ENCODE peak calls at places on chromosomes 7 and 10, in eight cellular contexts. One of them, this sample, is unnamed.
A peak's percentile ranks its signal among the peaks of the same experiment; 100 is the strongest.

GRCh38 chr7:79593819-79594218 is 140.4 kb upstream of the MAGI2 start:
- DNase-seq in tibial artery: no peak
- DNase-seq in endothelial cell: no peak
- DNase-seq in endothelial cell of umbilical vein: peak; percentile 73
- DNase-seq in GM06990: no peak
- DNase-seq in PC-3: peak; percentile 27
- DNase-seq in psoas muscle: no peak
- DNase-seq in cardiac fibroblast: peak; percentile 6
- DNase-seq in this sample: no peak

GRCh38 chr10:69647819-69648218 is 17.8 kb downstream of the FAM241B start:
- DNase-seq in tibial artery: no peak
- DNase-seq in endothelial cell of umbilical vein: no peak
- DNase-seq in GM06990: no peak
- DNase-seq in psoas muscle: peak; percentile 12
- DNase-seq in PC-3: no peak
- DNase-seq in cardiac fibroblast: no peak
- DNase-seq in endothelial cell: no peak
- DNase-seq in this sample: no peak

GRCh38 chr10:115335366-115335765 is 242.2 kb downstream of the ATRNL1 start:
- DNase-seq in cardiac fibroblast: no peak
- DNase-seq in tibial artery: no peak
- DNase-seq in endothelial cell of umbilical vein: no peak
- DNase-seq in PC-3: no peak
- DNase-seq in psoas muscle: no peak
- DNase-seq in GM06990: no peak
- DNase-seq in endothelial cell: no peak
- DNase-seq in this sample: no peak

GRCh38 chr10:121754667-121755066 is 156.4 kb upstream of the FGFR2 start:
- DNase-seq in GM06990: no peak
- DNase-seq in cardiac fibroblast: no peak
- DNase-seq in endothelial cell: no peak
- DNase-seq in tibial artery: no peak
- DNase-seq in PC-3: no peak
- DNase-seq in endothelial cell of umbilical vein: no peak
- DNase-seq in psoas muscle: no peak
- DNase-seq in this sample: no peak

GRCh38 chr7:91553410-91553895 is 289.2 kb downstream of the FZD1 start:
- DNase-seq in PC-3: no peak
- DNase-seq in psoas muscle: no peak
- DNase-seq in endothelial cell of umbilical vein: no peak
- DNase-seq in endothelial cell: no peak
- DNase-seq in GM06990: no peak
- DNase-seq in tibial artery: no peak
- DNase-seq in cardiac fibroblast: no peak
- DNase-seq in this sample: no peak

GRCh38 chr7:127585044-127585953 is at the start of gene GCC1:
- DNase-seq in GM06990: peak; percentile 93
- DNase-seq in tibial artery: peak; percentile 96
- DNase-seq in cardiac fibroblast: peak; percentile 91
- DNase-seq in psoas muscle: peak; percentile 96
- DNase-seq in endothelial cell of umbilical vein: peak; percentile 94
- DNase-seq in PC-3: peak; percentile 90
- DNase-seq in endothelial cell: peak; percentile 96
- DNase-seq in this sample: peak; percentile 95

GRCh38 chr10:5199398-5199797 is 2.8 kb downstream of the AKR1C4 start:
- DNase-seq in endothelial cell: peak; percentile 4
- DNase-seq in GM06990: no peak
- DNase-seq in cardiac fibroblast: no peak
- DNase-seq in tibial artery: no peak
- DNase-seq in psoas muscle: no peak
- DNase-seq in endothelial cell of umbilical vein: no peak
- DNase-seq in PC-3: no peak
- DNase-seq in this sample: no peak

GRCh38 chr7:70042533-70042932 is 444.3 kb downstream of the AUTS2 start:
- DNase-seq in endothelial cell of umbilical vein: no peak
- DNase-seq in cardiac fibroblast: peak; percentile 31
- DNase-seq in tibial artery: no peak
- DNase-seq in PC-3: no peak
- DNase-seq in psoas muscle: no peak
- DNase-seq in endothelial cell: no peak
- DNase-seq in GM06990: no peak
- DNase-seq in this sample: no peak

GRCh38 chr7:35185908-35186731 is 67.8 kb downstream of the TBX20 start:
- DNase-seq in endothelial cell of umbilical vein: peak; percentile 24
- DNase-seq in cardiac fibroblast: peak; percentile 76
- DNase-seq in GM06990: no peak
- DNase-seq in tibial artery: peak; percentile 52
- DNase-seq in psoas muscle: peak; percentile 51
- DNase-seq in endothelial cell: peak; percentile 51
- DNase-seq in PC-3: no peak
- DNase-seq in this sample: peak; percentile 68

GRCh38 chr7:142348100-142348499 is 90.2 kb upstream of the PRSS58 start:
- DNase-seq in GM06990: no peak
- DNase-seq in psoas muscle: no peak
- DNase-seq in cardiac fibroblast: no peak
- DNase-seq in endothelial cell: no peak
- DNase-seq in PC-3: no peak
- DNase-seq in tibial artery: no peak
- DNase-seq in endothelial cell of umbilical vein: no peak
- DNase-seq in this sample: no peak

GRCh38 chr7:117728858-117729257 is 144.4 kb downstream of the CTTNBP2 start:
- DNase-seq in psoas muscle: no peak
- DNase-seq in endothelial cell: no peak
- DNase-seq in PC-3: no peak
- DNase-seq in GM06990: no peak
- DNase-seq in cardiac fibroblast: no peak
- DNase-seq in endothelial cell of umbilical vein: no peak
- DNase-seq in tibial artery: no peak
- DNase-seq in this sample: no peak

GRCh38 chr7:11650030-11650429 is 182.0 kb downstream of the THSD7A start:
- DNase-seq in endothelial cell of umbilical vein: peak; percentile 52
- DNase-seq in endothelial cell: no peak
- DNase-seq in GM06990: no peak
- DNase-seq in tibial artery: no peak
- DNase-seq in psoas muscle: no peak
- DNase-seq in cardiac fibroblast: peak; percentile 26
- DNase-seq in PC-3: peak; percentile 18
- DNase-seq in this sample: no peak

GRCh38 chr10:118541718-118542117 is 53.7 kb downstream of the PRLHR start:
- DNase-seq in cardiac fibroblast: no peak
- DNase-seq in psoas muscle: no peak
- DNase-seq in GM06990: no peak
- DNase-seq in PC-3: no peak
- DNase-seq in endothelial cell: no peak
- DNase-seq in tibial artery: no peak
- DNase-seq in endothelial cell of umbilical vein: no peak
- DNase-seq in this sample: no peak

GRCh38 chr10:46069771-46070463 is 23.8 kb upstream of the MSMB start:
- DNase-seq in tibial artery: no peak
- DNase-seq in endothelial cell: no peak
- DNase-seq in cardiac fibroblast: no peak
- DNase-seq in PC-3: no peak
- DNase-seq in GM06990: no peak
- DNase-seq in endothelial cell of umbilical vein: no peak
- DNase-seq in psoas muscle: no peak
- DNase-seq in this sample: no peak

GRCh38 chr7:133854739-133855138 is 272.4 kb upstream of the LRGUK start:
- DNase-seq in psoas muscle: no peak
- DNase-seq in endothelial cell: no peak
- DNase-seq in tibial artery: no peak
- DNase-seq in endothelial cell of umbilical vein: peak; percentile 60
- DNase-seq in cardiac fibroblast: peak; percentile 73
- DNase-seq in PC-3: peak; percentile 69
- DNase-seq in GM06990: no peak
- DNase-seq in this sample: peak; percentile 10

GRCh38 chr7:46145412-46145811 is 224.3 kb upstream of the IGFBP3 start:
- DNase-seq in endothelial cell: no peak
- DNase-seq in PC-3: peak; percentile 77
- DNase-seq in endothelial cell of umbilical vein: no peak
- DNase-seq in GM06990: no peak
- DNase-seq in psoas muscle: no peak
- DNase-seq in cardiac fibroblast: peak; percentile 98
- DNase-seq in tibial artery: no peak
- DNase-seq in this sample: peak; percentile 60

GRCh38 chr7:159060440-159060839 is 84.2 kb downstream of the VIPR2 start:
- DNase-seq in GM06990: no peak
- DNase-seq in endothelial cell: no peak
- DNase-seq in tibial artery: no peak
- DNase-seq in cardiac fibroblast: no peak
- DNase-seq in psoas muscle: no peak
- DNase-seq in endothelial cell of umbilical vein: no peak
- DNase-seq in PC-3: no peak
- DNase-seq in this sample: no peak

GRCh38 chr10:95767884-95768556 is 12.1 kb downstream of the ENTPD1 start:
- DNase-seq in psoas muscle: no peak
- DNase-seq in endothelial cell: no peak
- DNase-seq in endothelial cell of umbilical vein: peak; percentile 70
- DNase-seq in tibial artery: no peak
- DNase-seq in PC-3: no peak
- DNase-seq in GM06990: peak; percentile 67
- DNase-seq in cardiac fibroblast: peak; percentile 64
- DNase-seq in this sample: no peak

GRCh38 chr10:86110156-86110786 is 256.3 kb downstream of the GRID1 start:
- DNase-seq in GM06990: no peak
- DNase-seq in endothelial cell of umbilical vein: no peak
- DNase-seq in tibial artery: no peak
- DNase-seq in PC-3: no peak
- DNase-seq in psoas muscle: no peak
- DNase-seq in endothelial cell: peak; percentile 37
- DNase-seq in cardiac fibroblast: no peak
- DNase-seq in this sample: no peak
- TF ChIP-seq CTCF in GM06990: peak; percentile 50
- TF ChIP-seq CTCF in endothelial cell of umbilical vein: no peak
- TF ChIP-seq CTCF in tibial artery: no peak
- TF ChIP-seq CTCF in PC-3: no peak
- TF ChIP-seq CTCF in psoas muscle: no peak
- TF ChIP-seq CTCF in endothelial cell: peak; percentile 40
- TF ChIP-seq CTCF in cardiac fibroblast: no peak
- TF ChIP-seq CTCF in this sample: no peak

DNA sequence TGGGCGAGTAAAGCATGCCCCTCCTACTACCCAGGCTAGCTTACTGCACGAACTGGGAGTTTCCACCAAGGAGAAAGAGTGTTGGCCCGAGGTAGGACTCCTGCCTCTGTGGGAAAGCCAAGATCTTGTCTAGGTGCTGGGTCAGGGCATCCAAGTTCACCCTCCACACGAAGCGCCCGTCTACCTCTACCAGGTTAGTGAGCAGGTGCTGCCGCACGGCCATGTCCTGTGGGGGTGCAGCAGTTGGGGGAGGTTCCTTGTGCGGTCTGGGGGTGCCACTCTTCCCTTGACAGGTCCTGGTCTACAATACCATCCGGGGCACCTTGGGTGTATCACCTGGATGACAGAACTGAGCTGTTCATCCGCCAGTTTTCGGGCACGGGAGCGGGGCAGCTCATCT is 1.7 kb downstream of the ABHD11 start:
- DNase-seq in endothelial cell of umbilical vein: no peak
- DNase-seq in PC-3: no peak
- DNase-seq in GM06990: no peak
- DNase-seq in psoas muscle: no peak
- DNase-seq in endothelial cell: no peak
- DNase-seq in tibial artery: no peak
- DNase-seq in cardiac fibroblast: no peak
- DNase-seq in this sample: no peak
- TF ChIP-seq CTCF in endothelial cell of umbilical vein: no peak
- TF ChIP-seq CTCF in PC-3: no peak
- TF ChIP-seq CTCF in GM06990: no peak
- TF ChIP-seq CTCF in psoas muscle: no peak
- TF ChIP-seq CTCF in endothelial cell: no peak
- TF ChIP-seq CTCF in tibial artery: no peak
- TF ChIP-seq CTCF in cardiac fibroblast: no peak
- TF ChIP-seq CTCF in this sample: no peak

GRCh38 chr10:35781643-35782035 is 139.5 kb upstream of the FZD8 start:
- DNase-seq in tibial artery: no peak
- DNase-seq in GM06990: no peak
- DNase-seq in PC-3: peak; percentile 72
- DNase-seq in endothelial cell of umbilical vein: peak; percentile 16
- DNase-seq in cardiac fibroblast: no peak
- DNase-seq in endothelial cell: peak; percentile 41
- DNase-seq in psoas muscle: no peak
- DNase-seq in this sample: peak; percentile 45
- TF ChIP-seq CTCF in tibial artery: no peak
- TF ChIP-seq CTCF in GM06990: peak; percentile 38
- TF ChIP-seq CTCF in PC-3: peak; percentile 72
- TF ChIP-seq CTCF in endothelial cell of umbilical vein: peak; percentile 7
- TF ChIP-seq CTCF in cardiac fibroblast: no peak
- TF ChIP-seq CTCF in endothelial cell: peak; percentile 47
- TF ChIP-seq CTCF in psoas muscle: no peak
- TF ChIP-seq CTCF in this sample: peak; percentile 18

GRCh38 chr7:54701982-54702381 is 57.0 kb downstream of the SEC61G start:
- DNase-seq in psoas muscle: no peak
- DNase-seq in GM06990: no peak
- DNase-seq in endothelial cell: no peak
- DNase-seq in PC-3: no peak
- DNase-seq in endothelial cell of umbilical vein: no peak
- DNase-seq in tibial artery: no peak
- DNase-seq in cardiac fibroblast: no peak
- DNase-seq in this sample: no peak

GRCh38 chr7:54699715-54700114 is 59.3 kb downstream of the SEC61G start:
- DNase-seq in GM06990: no peak
- DNase-seq in PC-3: no peak
- DNase-seq in endothelial cell of umbilical vein: no peak
- DNase-seq in cardiac fibroblast: no peak
- DNase-seq in psoas muscle: no peak
- DNase-seq in endothelial cell: no peak
- DNase-seq in tibial artery: no peak
- DNase-seq in this sample: no peak

GRCh38 chr7:54697659-54698186 is 61.3 kb downstream of the SEC61G start:
- DNase-seq in GM06990: no peak
- DNase-seq in PC-3: no peak
- DNase-seq in endothelial cell: no peak
- DNase-seq in tibial artery: no peak
- DNase-seq in cardiac fibroblast: no peak
- DNase-seq in psoas muscle: no peak
- DNase-seq in endothelial cell of umbilical vein: no peak
- DNase-seq in this sample: no peak
- TF ChIP-seq CTCF in GM06990: no peak
- TF ChIP-seq CTCF in PC-3: no peak
- TF ChIP-seq CTCF in endothelial cell: no peak
- TF ChIP-seq CTCF in tibial artery: no peak
- TF ChIP-seq CTCF in cardiac fibroblast: no peak
- TF ChIP-seq CTCF in psoas muscle: no peak
- TF ChIP-seq CTCF in endothelial cell of umbilical vein: no peak
- TF ChIP-seq CTCF in this sample: no peak

GRCh38 chr7:75796420-75796819 is 17.2 kb downstream of the CCL24 start:
- DNase-seq in tibial artery: no peak
- DNase-seq in psoas muscle: no peak
- DNase-seq in GM06990: no peak
- DNase-seq in PC-3: no peak
- DNase-seq in endothelial cell of umbilical vein: no peak
- DNase-seq in endothelial cell: no peak
- DNase-seq in cardiac fibroblast: no peak
- DNase-seq in this sample: no peak
- TF ChIP-seq CTCF in tibial artery: no peak
- TF ChIP-seq CTCF in psoas muscle: no peak
- TF ChIP-seq CTCF in GM06990: no peak
- TF ChIP-seq CTCF in PC-3: no peak
- TF ChIP-seq CTCF in endothelial cell of umbilical vein: no peak
- TF ChIP-seq CTCF in endothelial cell: no peak
- TF ChIP-seq CTCF in cardiac fibroblast: no peak
- TF ChIP-seq CTCF in this sample: no peak

This sample was measured in Calu3.